ENCODE peak calls at places on chromosome 2, in seven cellular contexts. Q is ELR; V is activated T-cell treated with anti-CD3 and anti-CD28 coated beads for 24 hours; G is heart left ventricle; I is K562; T is activated CD4-positive, alpha-beta T cell treated with anti-CD3 and anti-CD28 coated beads, Interleukin-2, amount 50 U/mL, for 1 hour; S is NCI-H345. U is an unnamed sample.

GRCh38 chr2:179686718-179687342 is 174.6 kb downstream of the ZNF385B start:
- DNase-seq in Q (peak), V (no peak), G (no peak), I (no peak), T (no peak), S (no peak), U (no peak)

GRCh38 chr2:102241616-102242260 is 54.9 kb downstream of the IL1RL2 start:
- DNase-seq in Q (peak), V (no peak), G (no peak), I (no peak), T (no peak), S (no peak), U (no peak)

GRCh38 chr2:67159929-67160328 is 237.2 kb upstream of the ETAA1 start:
- DNase-seq in Q (peak), V (no peak), G (no peak), I (no peak), T (no peak), S (no peak), U (no peak)

GRCh38 chr2:65382776-65383357 is 49.5 kb downstream of the SPRED2 start:
- DNase-seq in Q (peak), V (peak), G (peak), I (peak), T (peak), S (peak), U (peak)

GRCh38 chr2:217610411-217610814 is 392.4 kb downstream of the TNS1 start:
- DNase-seq in Q (no peak), V (peak), G (no peak), I (no peak), T (peak), S (peak), U (no peak)

GRCh38 chr2:53036196-53036595 is 731.4 kb upstream of the CHAC2 start:
- DNase-seq in Q (peak), V (no peak), G (no peak), I (no peak), T (no peak), S (no peak), U (no peak)

GRCh38 chr2:73870084-73870483 is 22.7 kb upstream of the ACTG2 start:
- DNase-seq in Q (peak), V (no peak), G (peak), I (no peak), T (no peak), S (no peak), U (no peak)

GRCh38 chr2:120559401-120559800 is 176.3 kb upstream of the GLI2 start:
- DNase-seq in Q (peak), V (no peak), G (no peak), I (no peak), T (no peak), S (no peak), U (no peak)

GRCh38 chr2:142716463-142717242 is 160.8 kb upstream of the KYNU start:
- DNase-seq in Q (no peak), V (no peak), G (peak), I (no peak), T (no peak), S (no peak), U (no peak)

GRCh38 chr2:48943436-48943835 is 187.9 kb upstream of the LHCGR start:
- DNase-seq in Q (no peak), V (no peak), G (no peak), I (no peak), T (no peak), S (no peak), U (no peak)

GRCh38 chr2:157501026-157501425 is 57.1 kb upstream of the CYTIP start:
- DNase-seq in Q (no peak), V (no peak), G (no peak), I (no peak), T (no peak), S (no peak), U (no peak)

GRCh38 chr2:21715865-21716264 is 592.1 kb downstream of the TDRD15 start:
- DNase-seq in Q (no peak), V (no peak), G (no peak), I (no peak), T (no peak), S (no peak), U (no peak)

GRCh38 chr2:217387776-217388381 is 528.0 kb upstream of the TNP1 start:
- DNase-seq in Q (no peak), V (no peak), G (no peak), I (no peak), T (no peak), S (no peak), U (no peak)

GRCh38 chr2:195202163-195202845 is 454.7 kb upstream of the SLC39A10 start:
- DNase-seq in Q (peak), V (no peak), G (no peak), I (no peak), T (no peak), S (no peak), U (no peak)

GRCh38 chr2:96260404-96261260 is 5.2 kb downstream of the TMEM127 start:
- DNase-seq in Q (peak), V (no peak), G (peak), I (peak), T (peak), S (peak), U (peak)

GRCh38 chr2:161843936-161844335 is 219.7 kb downstream of the SLC4A10 start:
- DNase-seq in Q (no peak), V (no peak), G (no peak), I (no peak), T (no peak), S (no peak), U (no peak)

GRCh38 chr2:76870011-76870410 is 652.2 kb downstream of the LRRTM4 start:
- DNase-seq in Q (no peak), V (no peak), G (no peak), I (no peak), T (no peak), S (no peak), U (no peak)

GRCh38 chr2:47076586-47077441 is 78.3 kb downstream of the STPG4 start:
- DNase-seq in Q (peak), V (no peak), G (no peak), I (no peak), T (no peak), S (no peak), U (peak)

GRCh38 chr2:156191547-156191946 is 141.0 kb downstream of the NR4A2 start:
- DNase-seq in Q (no peak), V (no peak), G (no peak), I (no peak), T (no peak), S (no peak), U (no peak)

GRCh38 chr2:95007822-95008221 is 17.7 kb upstream of the MAL start:
- DNase-seq in Q (no peak), V (no peak), G (peak), I (no peak), T (no peak), S (no peak), U (peak)

GRCh38 chr2:225158360-225158759 is 116.1 kb upstream of the DOCK10 start:
- DNase-seq in Q (no peak), V (no peak), G (no peak), I (no peak), T (no peak), S (no peak), U (no peak)

GRCh38 chr2:75432761-75433361 is 127.9 kb downstream of the EVA1A start:
- DNase-seq in Q (no peak), V (no peak), G (no peak), I (no peak), T (no peak), S (no peak), U (peak)

GRCh38 chr2:89763254-89763580 is 1071.7 kb downstream of the RPIA start:
- DNase-seq in Q (no peak), V (no peak), G (peak), I (peak), T (no peak), S (no peak), U (peak)

GRCh38 chr2:108304975-108305374 is 16.3 kb downstream of the SULT1C2 start:
- DNase-seq in Q (no peak), V (no peak), G (no peak), I (no peak), T (no peak), S (no peak), U (no peak)

GRCh38 chr2:85999131-85999831 is 106.4 kb downstream of the POLR1A start:
- DNase-seq in Q (peak), V (no peak), G (no peak), I (no peak), T (peak), S (no peak), U (no peak)

U was measured in upper lobe of right lung.